ENCODE peak calls at places on chromosomes 7 and 10, in eight cellular contexts. T is RWPE1, J is brain microvascular endothelial cell, F is spleen, D is suprapubic skin, B is stomach, L is OCI-LY7, A is GM12878. R is an unnamed sample.

GRCh38 chr7:132030883-132031282 is 474.5 kb upstream of the PODXL start:
- DNase-seq in T (peak), J (no peak), F (no peak), D (no peak), B (no peak), L (no peak), A (no peak), R (no peak)

GRCh38 chr10:113895018-113895417 is 40.6 kb downstream of the NHLRC2 start:
- DNase-seq in T (peak), J (no peak), F (no peak), D (no peak), B (no peak), L (no peak), A (no peak), R (no peak)

GRCh38 chr10:6729071-6729773 is 149.1 kb upstream of the PRKCQ start:
- DNase-seq in T (peak), J (no peak), F (no peak), D (no peak), B (no peak), L (no peak), A (no peak), R (no peak)

GRCh38 chr7:13908667-13909382 is 80.6 kb downstream of the ETV1 start:
- DNase-seq in T (no peak), J (peak), F (no peak), D (no peak), B (no peak), L (no peak), A (no peak), R (no peak)

GRCh38 chr10:44733743-44734488 is 177.2 kb upstream of the TMEM72 start:
- DNase-seq in T (no peak), J (no peak), F (no peak), D (no peak), B (no peak), L (no peak), A (no peak), R (no peak)

GRCh38 chr10:89669985-89670384 is 24.9 kb upstream of the PANK1 start:
- DNase-seq in T (no peak), J (no peak), F (no peak), D (no peak), B (no peak), L (no peak), A (no peak), R (no peak)

GRCh38 chr10:90032519-90032918 is 331.1 kb downstream of the KIF20B start:
- DNase-seq in T (no peak), J (no peak), F (no peak), D (no peak), B (no peak), L (no peak), A (no peak), R (no peak)

GRCh38 chr7:30413864-30414263 is 64.7 kb downstream of the NOD1 start:
- DNase-seq in T (no peak), J (no peak), F (no peak), D (no peak), B (no peak), L (no peak), A (no peak), R (no peak)

GRCh38 chr10:103433858-103434257 is 18.3 kb downstream of the CALHM2 start:
- DNase-seq in T (no peak), J (no peak), F (no peak), D (no peak), B (no peak), L (no peak), A (no peak), R (peak)

GRCh38 chr10:93751832-93752231 is 5.9 kb upstream of the LGI1 start:
- DNase-seq in T (peak), J (peak), F (no peak), D (no peak), B (no peak), L (peak), A (no peak), R (no peak)

GRCh38 chr10:52864459-52865106 is 92.0 kb upstream of the MBL2 start:
- DNase-seq in T (peak), J (peak), F (peak), D (no peak), B (no peak), L (no peak), A (no peak), R (no peak)

GRCh38 chr10:37975407-37975991 is 948 bp downstream of the ZNF25 start:
- DNase-seq in T (peak), J (no peak), F (no peak), D (no peak), B (no peak), L (peak), A (no peak), R (no peak)

GRCh38 chr10:114855776-114856543 is 34.4 kb downstream of the FHIP2A start:
- DNase-seq in T (peak), J (no peak), F (no peak), D (no peak), B (no peak), L (no peak), A (no peak), R (no peak)

GRCh38 chr7:17989546-17989945 is 38.1 kb downstream of the PRPS1L1 start:
- DNase-seq in T (no peak), J (peak), F (no peak), D (no peak), B (no peak), L (no peak), A (no peak), R (no peak)

GRCh38 chr10:101828734-101829551 is 10.7 kb upstream of the OGA start:
- DNase-seq in T (no peak), J (no peak), F (peak), D (peak), B (no peak), L (no peak), A (no peak), R (no peak)

GRCh38 chr10:99360935-99361334 is 31.8 kb downstream of the CNNM1 start:
- DNase-seq in T (no peak), J (no peak), F (no peak), D (no peak), B (no peak), L (no peak), A (no peak), R (no peak)

GRCh38 chr7:17009007-17009719 is 127.4 kb upstream of the AGR3 start:
- DNase-seq in T (no peak), J (no peak), F (no peak), D (no peak), B (no peak), L (no peak), A (no peak), R (no peak)

GRCh38 chr7:138748666-138749065 is 47.5 kb upstream of the SVOPL start:
- DNase-seq in T (no peak), J (no peak), F (no peak), D (no peak), B (no peak), L (no peak), A (no peak), R (no peak)

GRCh38 chr10:14880201-14880600 is 1.5 kb downstream of the SUV39H2 start:
- DNase-seq in T (peak), J (no peak), F (no peak), D (no peak), B (no peak), L (no peak), A (no peak), R (no peak)

GRCh38 chr10:86596266-86596665 is 58.1 kb upstream of the OPN4 start:
- DNase-seq in T (no peak), J (no peak), F (no peak), D (peak), B (no peak), L (no peak), A (no peak), R (no peak)

GRCh38 chr7:106279425-106280182 is 5.2 kb downstream of the NAMPT start:
- DNase-seq in T (no peak), J (no peak), F (no peak), D (no peak), B (no peak), L (no peak), A (no peak), R (no peak)

GRCh38 chr10:61869772-61870520 is 31.6 kb upstream of the ARID5B start:
- DNase-seq in T (no peak), J (no peak), F (no peak), D (no peak), B (no peak), L (no peak), A (no peak), R (no peak)

GRCh38 chr10:63887600-63888396 is 366.6 kb downstream of the REEP3 start:
- DNase-seq in T (no peak), J (no peak), F (no peak), D (no peak), B (no peak), L (no peak), A (no peak), R (no peak)

GRCh38 chr10:29471483-29471859 is 163.3 kb downstream of the SVIL start:
- DNase-seq in T (peak), J (peak), F (no peak), D (no peak), B (no peak), L (no peak), A (no peak), R (no peak)

GRCh38 chr7:98867271-98867701 is 2.5 kb downstream of the TMEM130 start:
- DNase-seq in T (no peak), J (no peak), F (peak), D (no peak), B (no peak), L (no peak), A (no peak), R (no peak)

GRCh38 chr10:36538945-36539586 is 586.3 kb upstream of the ANKRD30A start:
- DNase-seq in T (peak), J (peak), F (no peak), D (no peak), B (peak), L (no peak), A (no peak), R (no peak)

GRCh38 chr10:55641601-55642000 is 719.5 kb downstream of the ZWINT start:
- DNase-seq in T (no peak), J (no peak), F (no peak), D (no peak), B (no peak), L (no peak), A (no peak), R (no peak)

GRCh38 chr10:64115471-64115870 is 594.3 kb downstream of the REEP3 start:
- DNase-seq in T (no peak), J (peak), F (no peak), D (no peak), B (no peak), L (no peak), A (no peak), R (no peak)

GRCh38 chr7:4207011-4207410 is 475.1 kb upstream of the FOXK1 start:
- DNase-seq in T (no peak), J (no peak), F (peak), D (no peak), B (no peak), L (no peak), A (no peak), R (no peak)

GRCh38 chr10:30556189-30556588 is 73.4 kb downstream of the LYZL2 start:
- DNase-seq in T (no peak), J (no peak), F (no peak), D (no peak), B (no peak), L (no peak), A (no peak), R (peak)

DNA sequence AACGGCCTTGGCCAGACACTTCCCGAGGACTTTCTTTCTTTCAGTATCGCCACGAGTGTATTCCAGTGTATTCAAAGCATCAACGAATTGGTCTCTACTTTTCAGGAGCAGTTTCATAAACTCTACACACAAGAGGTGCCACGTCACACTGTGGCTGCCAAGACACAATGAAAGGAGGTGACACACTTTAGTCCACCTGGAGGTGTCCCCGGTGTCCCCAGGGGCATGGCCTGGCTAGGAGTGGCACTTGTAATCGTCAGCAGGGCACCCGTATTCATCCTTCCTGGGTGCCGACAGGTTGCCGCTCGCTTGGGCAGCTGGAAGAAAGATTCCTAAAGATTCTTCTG is 5.0 kb downstream of the TNS3 start:
- DNase-seq in T (no peak), J (no peak), F (no peak), D (no peak), B (peak), L (no peak), A (no peak), R (no peak)
- H3K27ac ChIP-seq in T (peak), J (no peak), F (peak), D (peak), B (peak), L (peak), A (no peak), R (no peak)

GRCh38 chr10:4038000-4038399 is 253.0 kb upstream of the KLF6 start:
- DNase-seq in T (no peak), J (no peak), F (no peak), D (no peak), B (no peak), L (no peak), A (no peak), R (no peak)
- H3K27ac ChIP-seq in T (no peak), J (no peak), F (no peak), D (no peak), B (no peak), L (no peak), A (no peak), R (no peak)

DNA sequence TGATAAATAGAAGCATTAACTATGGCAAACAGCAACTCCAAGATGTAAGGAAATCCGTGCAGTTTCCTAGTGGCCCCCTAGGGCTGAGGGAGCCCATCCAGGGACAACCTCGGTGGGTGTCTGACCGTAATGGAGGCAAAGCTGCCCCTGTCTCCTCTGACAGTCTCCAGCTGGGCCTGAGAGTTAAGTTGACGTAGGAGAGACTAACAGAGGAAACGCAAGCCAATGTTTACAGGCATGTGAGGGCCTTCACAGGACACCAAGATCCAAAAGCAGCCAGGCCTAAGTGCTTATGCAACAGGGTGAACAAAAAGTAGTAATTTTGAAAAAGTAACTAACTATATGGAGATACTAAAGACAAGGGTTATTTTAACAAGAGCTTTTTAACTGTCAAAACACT is 330.0 kb upstream of the C7orf33 start:
- DNase-seq in T (no peak), J (no peak), F (no peak), D (no peak), B (no peak), L (no peak), A (no peak), R (no peak)
- H3K27ac ChIP-seq in T (no peak), J (no peak), F (no peak), D (no peak), B (peak), L (no peak), A (no peak), R (no peak)

GRCh38 chr7:135286876-135287275 is 53.2 kb downstream of the STRA8 start:
- DNase-seq in T (no peak), J (no peak), F (no peak), D (peak), B (no peak), L (no peak), A (no peak), R (no peak)
- H3K27ac ChIP-seq in T (no peak), J (no peak), F (no peak), D (no peak), B (no peak), L (no peak), A (no peak), R (no peak)